ENCODE peak calls at places on chromosomes 16 and 17, in eight cellular contexts. One of them, this sample, is unnamed.

GRCh38 chr16:83137894-83138293 is 511.1 kb downstream of the CDH13 start:
- DNase-seq in activated T-helper 9 cell treated with anti-CD3 and anti-CD28 coated beads, Interleukin-2, amount 50 U/mL, for 16 hours: no peak
- DNase-seq in activated CD8-positive, alpha-beta memory T cell treated with anti-CD3 and anti-CD28 coated beads for 48 hours: no peak
- DNase-seq in memory B cell: no peak
- DNase-seq in HT-29: no peak
- DNase-seq in left ventricle myocardium inferior: no peak
- DNase-seq in GM19239: no peak
- DNase-seq in LHCN-M2: no peak
- DNase-seq in this sample: no peak

GRCh38 chr17:47705536-47706481 is 11.8 kb downstream of the TBKBP1 start:
- DNase-seq in LHCN-M2: no peak
- DNase-seq in HT-29: no peak
- DNase-seq in activated T-helper 9 cell treated with anti-CD3 and anti-CD28 coated beads, Interleukin-2, amount 50 U/mL, for 16 hours: no peak
- DNase-seq in memory B cell: no peak
- DNase-seq in left ventricle myocardium inferior: no peak
- DNase-seq in activated CD8-positive, alpha-beta memory T cell treated with anti-CD3 and anti-CD28 coated beads for 48 hours: no peak
- DNase-seq in GM19239: no peak
- DNase-seq in this sample: no peak

GRCh38 chr17:12512712-12513355 is 152.9 kb upstream of the MYOCD start:
- DNase-seq in HT-29: no peak
- DNase-seq in left ventricle myocardium inferior: no peak
- DNase-seq in activated CD8-positive, alpha-beta memory T cell treated with anti-CD3 and anti-CD28 coated beads for 48 hours: no peak
- DNase-seq in activated T-helper 9 cell treated with anti-CD3 and anti-CD28 coated beads, Interleukin-2, amount 50 U/mL, for 16 hours: no peak
- DNase-seq in memory B cell: no peak
- DNase-seq in LHCN-M2: no peak
- DNase-seq in GM19239: no peak
- DNase-seq in this sample: no peak

GRCh38 chr16:48317614-48318013 is 67.6 kb downstream of the SIAH1 start:
- DNase-seq in left ventricle myocardium inferior: no peak
- DNase-seq in activated CD8-positive, alpha-beta memory T cell treated with anti-CD3 and anti-CD28 coated beads for 48 hours: no peak
- DNase-seq in activated T-helper 9 cell treated with anti-CD3 and anti-CD28 coated beads, Interleukin-2, amount 50 U/mL, for 16 hours: no peak
- DNase-seq in memory B cell: no peak
- DNase-seq in HT-29: peak; percentile 25
- DNase-seq in LHCN-M2: peak; percentile 80
- DNase-seq in GM19239: no peak
- DNase-seq in this sample: no peak

GRCh38 chr16:8167436-8167835 is 422.9 kb downstream of the TMEM114 start:
- DNase-seq in left ventricle myocardium inferior: no peak
- DNase-seq in HT-29: no peak
- DNase-seq in GM19239: no peak
- DNase-seq in activated T-helper 9 cell treated with anti-CD3 and anti-CD28 coated beads, Interleukin-2, amount 50 U/mL, for 16 hours: no peak
- DNase-seq in memory B cell: no peak
- DNase-seq in LHCN-M2: no peak
- DNase-seq in activated CD8-positive, alpha-beta memory T cell treated with anti-CD3 and anti-CD28 coated beads for 48 hours: no peak
- DNase-seq in this sample: no peak

GRCh38 chr16:86294535-86294934 is 215.8 kb upstream of the FOXF1 start:
- DNase-seq in GM19239: no peak
- DNase-seq in LHCN-M2: no peak
- DNase-seq in HT-29: no peak
- DNase-seq in activated CD8-positive, alpha-beta memory T cell treated with anti-CD3 and anti-CD28 coated beads for 48 hours: no peak
- DNase-seq in left ventricle myocardium inferior: no peak
- DNase-seq in activated T-helper 9 cell treated with anti-CD3 and anti-CD28 coated beads, Interleukin-2, amount 50 U/mL, for 16 hours: no peak
- DNase-seq in memory B cell: no peak
- DNase-seq in this sample: no peak

GRCh38 chr17:2027528-2028233 is 2.3 kb upstream of the DPH1 start:
- DNase-seq in left ventricle myocardium inferior: no peak
- DNase-seq in activated CD8-positive, alpha-beta memory T cell treated with anti-CD3 and anti-CD28 coated beads for 48 hours: no peak
- DNase-seq in memory B cell: no peak
- DNase-seq in HT-29: no peak
- DNase-seq in GM19239: no peak
- DNase-seq in activated T-helper 9 cell treated with anti-CD3 and anti-CD28 coated beads, Interleukin-2, amount 50 U/mL, for 16 hours: no peak
- DNase-seq in LHCN-M2: no peak
- DNase-seq in this sample: no peak

GRCh38 chr17:12995106-12995895 is 22.5 kb downstream of the ELAC2 start:
- DNase-seq in activated CD8-positive, alpha-beta memory T cell treated with anti-CD3 and anti-CD28 coated beads for 48 hours: no peak
- DNase-seq in memory B cell: no peak
- DNase-seq in left ventricle myocardium inferior: no peak
- DNase-seq in activated T-helper 9 cell treated with anti-CD3 and anti-CD28 coated beads, Interleukin-2, amount 50 U/mL, for 16 hours: no peak
- DNase-seq in GM19239: no peak
- DNase-seq in LHCN-M2: no peak
- DNase-seq in HT-29: no peak
- DNase-seq in this sample: no peak

GRCh38 chr16:12971216-12971615 is 69.8 kb downstream of the SHISA9 start:
- DNase-seq in LHCN-M2: peak; percentile 98
- DNase-seq in activated T-helper 9 cell treated with anti-CD3 and anti-CD28 coated beads, Interleukin-2, amount 50 U/mL, for 16 hours: no peak
- DNase-seq in left ventricle myocardium inferior: no peak
- DNase-seq in memory B cell: no peak
- DNase-seq in activated CD8-positive, alpha-beta memory T cell treated with anti-CD3 and anti-CD28 coated beads for 48 hours: no peak
- DNase-seq in HT-29: peak; percentile 4
- DNase-seq in GM19239: no peak
- DNase-seq in this sample: no peak

GRCh38 chr16:2008631-2009301 is 855 bp downstream of the ZNF598 start:
- DNase-seq in LHCN-M2: peak; percentile 59
- DNase-seq in memory B cell: no peak
- DNase-seq in activated CD8-positive, alpha-beta memory T cell treated with anti-CD3 and anti-CD28 coated beads for 48 hours: no peak
- DNase-seq in activated T-helper 9 cell treated with anti-CD3 and anti-CD28 coated beads, Interleukin-2, amount 50 U/mL, for 16 hours: no peak
- DNase-seq in left ventricle myocardium inferior: peak; percentile 17
- DNase-seq in HT-29: peak; percentile 47
- DNase-seq in GM19239: no peak
- DNase-seq in this sample: no peak

This sample was measured in type B pancreatic cell.